ENCODE peak calls at places on chromosome 14, in five cellular contexts. Y is NCI-H510A treated with DMSO at 0.1 percent for 48 hours, G is NCI-H774, C is RKO, E is HCT116. Q is an unnamed sample.

GRCh38 chr14:34628681-34629135 is 1.2 kb downstream of the SNX6 start:
- DNase-seq in Y (peak; percentile 47), E (no peak), C (no peak), G (no peak), Q (no peak)

GRCh38 chr14:101557811-101558738 is 3.2 kb upstream of the DIO3 start:
- DNase-seq in Y (no peak), C (no peak), G (no peak), E (no peak), Q (no peak)

GRCh38 chr14:72500234-72500838 is 393.6 kb downstream of the DPF3 start:
- DNase-seq in Y (no peak), E (no peak), G (no peak), C (no peak), Q (no peak)

GRCh38 chr14:49770212-49770817 is 2.4 kb downstream of the KLHDC2 start:
- DNase-seq in C (no peak), E (no peak), G (no peak), Y (peak; percentile 21), Q (no peak)

GRCh38 chr14:99420711-99421110 is 59.9 kb downstream of the SETD3 start:
- DNase-seq in G (no peak), C (no peak), Y (peak; percentile 34), E (no peak), Q (no peak)

GRCh38 chr14:51491036-51491545 is 160.6 kb upstream of the FRMD6 start:
- DNase-seq in C (no peak), Y (no peak), G (no peak), E (no peak), Q (no peak)

GRCh38 chr14:104888489-104889373 is 23.7 kb downstream of the CEP170B start:
- DNase-seq in E (no peak), C (no peak), G (no peak), Y (no peak), Q (no peak)

GRCh38 chr14:95318870-95319311 is 817 bp downstream of the CLMN start:
- DNase-seq in E (no peak), C (no peak), G (no peak), Y (no peak), Q (no peak)

GRCh38 chr14:100393362-100393761 is 70.2 kb downstream of the SLC25A47 start:
- DNase-seq in C (no peak), E (no peak), Y (no peak), G (no peak), Q (no peak)

GRCh38 chr14:23562822-23563472 is 4.6 kb downstream of the AP1G2 start:
- DNase-seq in Y (peak; percentile 68), E (no peak), G (peak; percentile 9), C (peak; percentile 47), Q (peak; percentile 70)

GRCh38 chr14:68734231-68734732 is 58.6 kb downstream of the ZFP36L1 start:
- DNase-seq in G (no peak), Y (no peak), E (no peak), C (no peak), Q (no peak)

GRCh38 chr14:76829650-76830421 is 3.6 kb downstream of the LRRC74A start:
- DNase-seq in C (no peak), E (no peak), Y (no peak), G (no peak), Q (no peak)

GRCh38 chr14:77324816-77325745 is 4.2 kb downstream of the GSTZ1 start:
- DNase-seq in C (no peak), G (no peak), E (no peak), Y (peak; percentile 17), Q (no peak)

GRCh38 chr14:74846168-74846567 is 29.8 kb downstream of the PROX2 start:
- DNase-seq in E (no peak), Y (no peak), G (no peak), C (no peak), Q (no peak)

GRCh38 chr14:59585891-59586554 is 9.4 kb upstream of the CCDC175 start:
- DNase-seq in G (no peak), E (no peak), C (no peak), Y (no peak), Q (no peak)

GRCh38 chr14:22715186-22715812 is 51.2 kb upstream of the OXA1L start:
- DNase-seq in C (no peak), G (no peak), Y (no peak), E (no peak), Q (peak; percentile 100)

GRCh38 chr14:71863049-71863448 is 69.2 kb upstream of the RGS6 start:
- DNase-seq in C (no peak), Y (no peak), G (no peak), E (no peak), Q (no peak)

GRCh38 chr14:20857630-20858261 is 33.4 kb upstream of the RNASE3 start:
- DNase-seq in E (peak; percentile 22), G (peak; percentile 30), Y (no peak), C (peak; percentile 61), Q (peak; percentile 47)